ENCODE peak calls at places on chromosome 11, in five cellular contexts. Z is SK-MEL-5; F is endothelial cell; W is activated T-cell treated with anti-CD3 and anti-CD28 coated beads for 1 hour; S is stimulated activated CD8-positive, alpha-beta memory T cell treated with anti-CD3 and anti-CD28 coated beads, Interleukin-12 subunit alpha, Interleukin-12 subunit beta, amount 100 ng/mL, for 1 hour. X is an unnamed sample.

GRCh38 chr11:111320728-111321568 is 22.6 kb downstream of the POU2AF3 start:
- DNase-seq in Z (no peak), F (no peak), W (no peak), S (no peak), X (no peak)

GRCh38 chr11:19071255-19071654 is 10.7 kb upstream of the MRGPRX2 start:
- DNase-seq in Z (peak), F (peak), W (peak), S (peak), X (peak)

GRCh38 chr11:120272303-120272702 is 32.4 kb downstream of the POU2F3 start:
- DNase-seq in Z (no peak), F (no peak), W (no peak), S (no peak), X (no peak)

GRCh38 chr11:21514298-21514697 is 678.6 kb upstream of the ANO5 start:
- DNase-seq in Z (peak), F (peak), W (no peak), S (no peak), X (peak)

GRCh38 chr11:31799036-31799793 is 11.9 kb downstream of the PAX6 start:
- DNase-seq in Z (no peak), F (no peak), W (no peak), S (no peak), X (no peak)

GRCh38 chr11:126104420-126104819 is 41.8 kb upstream of the CDON start:
- DNase-seq in Z (no peak), F (no peak), W (no peak), S (no peak), X (peak)

GRCh38 chr11:111069076-111069475 is 176.4 kb upstream of the POU2AF2 start:
- DNase-seq in Z (peak), F (no peak), W (no peak), S (no peak), X (no peak)

GRCh38 chr11:47599821-47600377 is 5.7 kb upstream of the C1QTNF4 start:
- DNase-seq in Z (no peak), F (no peak), W (no peak), S (no peak), X (peak)

GRCh38 chr11:116871248-116871647 is 33.8 kb upstream of the APOA1 start:
- DNase-seq in Z (no peak), F (no peak), W (no peak), S (no peak), X (no peak)

GRCh38 chr11:8335683-8336082 is 72.0 kb upstream of the LMO1 start:
- DNase-seq in Z (no peak), F (no peak), W (no peak), S (no peak), X (no peak)

GRCh38 chr11:114072978-114073377 is 13.5 kb downstream of the ZBTB16 start:
- DNase-seq in Z (no peak), F (no peak), W (no peak), S (no peak), X (no peak)

GRCh38 chr11:12723410-12724297 is 49.4 kb downstream of the TEAD1 start:
- DNase-seq in Z (peak), F (no peak), W (no peak), S (no peak), X (no peak)

GRCh38 chr11:95256204-95256819 is 25.3 kb upstream of the SESN3 start:
- DNase-seq in Z (no peak), F (no peak), W (no peak), S (no peak), X (no peak)

GRCh38 chr11:2304156-2305139 is 2.6 kb downstream of the TSPAN32 start:
- DNase-seq in Z (no peak), F (no peak), W (no peak), S (no peak), X (no peak)

GRCh38 chr11:33697997-33698396 is 2.6 kb downstream of the C11orf91 start:
- DNase-seq in Z (peak), F (no peak), W (no peak), S (no peak), X (no peak)

GRCh38 chr11:60871378-60872061 is 4.2 kb downstream of the ZP1 start:
- DNase-seq in Z (no peak), F (no peak), W (no peak), S (no peak), X (no peak)

GRCh38 chr11:78254263-78254662 is 65.5 kb downstream of the USP35 start:
- DNase-seq in Z (no peak), F (no peak), W (no peak), S (no peak), X (no peak)

GRCh38 chr11:130652671-130653335 is 204.4 kb downstream of the ADAMTS15 start:
- DNase-seq in Z (no peak), F (no peak), W (no peak), S (no peak), X (no peak)

GRCh38 chr11:33187851-33188722 is 26.8 kb upstream of the CSTF3 start:
- DNase-seq in Z (no peak), F (no peak), W (no peak), S (no peak), X (no peak)

GRCh38 chr11:46529086-46529905 is 64.5 kb downstream of the AMBRA1 start:
- DNase-seq in Z (peak), F (peak), W (peak), S (peak), X (peak)

GRCh38 chr11:3052109-3052479 is 5.1 kb downstream of the CARS1 start:
- DNase-seq in Z (no peak), F (no peak), W (no peak), S (no peak), X (no peak)

GRCh38 chr11:58276151-58276550 is 8.1 kb upstream of the OR10W1 start:
- DNase-seq in Z (no peak), F (no peak), W (no peak), S (no peak), X (no peak)

GRCh38 chr11:12272821-12273617 is 104.4 kb upstream of the PARVA start:
- DNase-seq in Z (no peak), F (no peak), W (no peak), S (no peak), X (no peak)

GRCh38 chr11:57073121-57073520 is 84.4 kb downstream of the OR5AK2 start:
- DNase-seq in Z (no peak), F (no peak), W (no peak), S (no peak), X (no peak)

GRCh38 chr11:46367244-46367915 is 14.1 kb upstream of the MDK start:
- DNase-seq in Z (peak), F (peak), W (peak), S (peak), X (no peak)

GRCh38 chr11:10605941-10606381 is 37.5 kb upstream of the LYVE1 start:
- DNase-seq in Z (no peak), F (peak), W (no peak), S (no peak), X (no peak)

GRCh38 chr11:88284306-88285057 is 53.1 kb downstream of the CTSC start:
- DNase-seq in Z (no peak), F (no peak), W (no peak), S (no peak), X (no peak)

GRCh38 chr11:119906376-119906775 is 177.4 kb upstream of the NECTIN1 start:
- DNase-seq in Z (no peak), F (no peak), W (no peak), S (no peak), X (no peak)

GRCh38 chr11:21988477-21988876 is 204.4 kb upstream of the ANO5 start:
- DNase-seq in Z (peak), F (no peak), W (no peak), S (no peak), X (peak)

GRCh38 chr11:32343325-32344008 is 91.9 kb downstream of the WT1 start:
- DNase-seq in Z (no peak), F (no peak), W (no peak), S (no peak), X (no peak)

GRCh38 chr11:105903113-105903512 is 118.9 kb downstream of the MSANTD4 start:
- DNase-seq in Z (no peak), F (no peak), W (no peak), S (no peak), X (no peak)

GRCh38 chr11:111336582-111337256 is 38.4 kb downstream of the POU2AF3 start:
- DNase-seq in Z (no peak), F (no peak), W (no peak), S (no peak), X (no peak)

GRCh38 chr11:79054636-79055035 is 386.2 kb downstream of the TENM4 start:
- DNase-seq in Z (no peak), F (no peak), W (no peak), S (no peak), X (no peak)

GRCh38 chr11:61297741-61298140 is 2.6 kb upstream of the VWCE start:
- DNase-seq in Z (peak), F (no peak), W (no peak), S (no peak), X (no peak)

GRCh38 chr11:111978028-111978771 is 41.1 kb downstream of the DIXDC1 start:
- DNase-seq in Z (peak), F (peak), W (no peak), S (no peak), X (peak)

GRCh38 chr11:78168539-78169477 is 19.6 kb downstream of the KCTD21 start:
- DNase-seq in Z (no peak), F (peak), W (no peak), S (no peak), X (peak)

GRCh38 chr11:72578991-72579815 is 95.0 kb downstream of the PDE2A start:
- DNase-seq in Z (no peak), F (no peak), W (no peak), S (no peak), X (no peak)